ENCODE peak calls at places on chromosomes 6 and 20, in nine cellular contexts. O is sigmoid colon, E is suprapubic skin, W is IMR-90, V is HCT116, I is A549, G is testis, D is tibial nerve, F is breast epithelium. J is an unnamed sample.

GRCh38 chr20:60201198-60201597 is 243.0 kb downstream of the CDH26 start:
- DNase-seq in O (no peak), E (no peak), W (no peak), V (no peak), I (no peak), G (no peak), D (no peak), F (no peak), J (no peak)

GRCh38 chr6:113623124-113623523 is 234.0 kb upstream of the MARCKS start:
- DNase-seq in O (no peak), E (no peak), W (no peak), V (no peak), I (no peak), G (no peak), D (no peak), F (no peak), J (no peak)

GRCh38 chr20:64065062-64065972 is 2.3 kb downstream of the TCEA2 start:
- DNase-seq in O (no peak), E (no peak), W (no peak), V (no peak), I (no peak), G (no peak), D (no peak), F (no peak), J (no peak)

GRCh38 chr6:73203098-73203497 is 22.2 kb downstream of the KHDC1L start:
- DNase-seq in O (no peak), E (no peak), W (peak; percentile 40), V (no peak), I (no peak), G (no peak), D (no peak), F (no peak), J (no peak)

GRCh38 chr6:35718911-35719381 is 17.9 kb upstream of the ARMC12 start:
- DNase-seq in O (peak; percentile 77), E (no peak), W (no peak), V (no peak), I (no peak), G (peak; percentile 39), D (no peak), F (peak; percentile 19), J (no peak)

GRCh38 chr6:46932526-46932925 is 10.8 kb upstream of the ADGRF5 start:
- DNase-seq in O (no peak), E (no peak), W (no peak), V (no peak), I (no peak), G (no peak), D (no peak), F (no peak), J (no peak)

GRCh38 chr20:63622732-63623131 is 4.2 kb downstream of the GMEB2 start:
- DNase-seq in O (no peak), E (no peak), W (no peak), V (no peak), I (no peak), G (no peak), D (no peak), F (no peak), J (peak; percentile 12)

GRCh38 chr6:74519172-74519571 is 686.7 kb downstream of the COL12A1 start:
- DNase-seq in O (no peak), E (no peak), W (peak; percentile 81), V (no peak), I (peak; percentile 33), G (no peak), D (no peak), F (no peak), J (no peak)

GRCh38 chr6:37615564-37616340 is 81.9 kb downstream of the MDGA1 start:
- DNase-seq in O (peak; percentile 54), E (no peak), W (no peak), V (peak; percentile 52), I (no peak), G (no peak), D (no peak), F (no peak), J (no peak)

GRCh38 chr6:166959906-166960608 is 3.7 kb upstream of the RNASET2 start:
- DNase-seq in O (no peak), E (no peak), W (no peak), V (no peak), I (no peak), G (no peak), D (no peak), F (no peak), J (no peak)

GRCh38 chr6:33892581-33893346 is 89.0 kb upstream of the MLN start:
- DNase-seq in O (no peak), E (no peak), W (no peak), V (no peak), I (no peak), G (peak; percentile 29), D (no peak), F (no peak), J (no peak)

GRCh38 chr6:37860226-37860839 is 40.8 kb downstream of the ZFAND3 start:
- DNase-seq in O (no peak), E (no peak), W (peak; percentile 65), V (peak; percentile 12), I (peak; percentile 40), G (peak; percentile 51), D (peak; percentile 78), F (no peak), J (peak; percentile 65)

GRCh38 chr6:144722214-144722737 is 437.1 kb downstream of the UTRN start:
- DNase-seq in O (no peak), E (no peak), W (peak; percentile 12), V (no peak), I (no peak), G (no peak), D (no peak), F (no peak), J (no peak)

GRCh38 chr6:11607381-11607780 is 69.8 kb downstream of the TMEM170B start:
- DNase-seq in O (no peak), E (no peak), W (peak; percentile 31), V (no peak), I (no peak), G (no peak), D (peak; percentile 63), F (no peak), J (no peak)

GRCh38 chr6:143058987-143059386 is 1.7 kb upstream of the AIG1 start:
- DNase-seq in O (no peak), E (no peak), W (no peak), V (no peak), I (peak; percentile 31), G (peak; percentile 48), D (no peak), F (no peak), J (no peak)

GRCh38 chr6:159038914-159039884 is 5.6 kb downstream of the TAGAP start:
- DNase-seq in O (no peak), E (no peak), W (peak; percentile 38), V (no peak), I (no peak), G (no peak), D (no peak), F (no peak), J (no peak)

GRCh38 chr6:159042824-159043181 is 2.0 kb downstream of the TAGAP start:
- DNase-seq in O (no peak), E (no peak), W (no peak), V (no peak), I (no peak), G (no peak), D (no peak), F (no peak), J (no peak)

GRCh38 chr6:159039885-159040258 is 4.9 kb downstream of the TAGAP start:
- DNase-seq in O (no peak), E (no peak), W (no peak), V (no peak), I (no peak), G (no peak), D (no peak), F (no peak), J (no peak)

GRCh38 chr6:159042003-159042823 is 2.6 kb downstream of the TAGAP start:
- DNase-seq in O (peak; percentile 75), E (no peak), W (peak; percentile 47), V (peak; percentile 68), I (peak; percentile 62), G (peak; percentile 77), D (peak; percentile 45), F (peak; percentile 72), J (peak; percentile 73)

GRCh38 chr6:159041181-159041580 is 3.6 kb downstream of the TAGAP start:
- DNase-seq in O (no peak), E (no peak), W (no peak), V (no peak), I (no peak), G (no peak), D (no peak), F (no peak), J (no peak)
- H3K27ac ChIP-seq in O (no peak overlapping the region), E (no peak overlapping the region), W (no peak overlapping the region), V (no peak overlapping the region), I (no peak overlapping the region), G (no peak overlapping the region), D (no peak overlapping the region), F (no peak overlapping the region), J (no peak overlapping the region)

GRCh38 chr6:31958741-31959739 is at the start of the genes NELFE and SKIC2:
- DNase-seq in O (peak; percentile 99), E (peak; percentile 98), W (peak; percentile 98), V (peak; percentile 95), I (peak; percentile 96), G (peak; percentile 98), D (peak; percentile 94), F (peak; percentile 97), J (peak; percentile 99)
- TF ChIP-seq POLR2A in O (peak; percentile 46), E (peak; percentile 57), W (peak; percentile 64), V (peak; percentile 50), I (peak; percentile 53), G (peak; percentile 26), D (peak; percentile 43), F (peak; percentile 56), J (peak; percentile 67)

GRCh38 chr20:7742479-7742878 is 197.8 kb downstream of the HAO1 start:
- DNase-seq in O (no peak), E (no peak), W (peak; percentile 64), V (no peak), I (peak; percentile 12), G (no peak), D (no peak), F (no peak), J (no peak)

GRCh38 chr20:7736336-7736735 is 203.9 kb downstream of the HAO1 start:
- DNase-seq in O (no peak), E (no peak), W (no peak), V (no peak), I (no peak), G (no peak), D (no peak), F (no peak), J (no peak)

GRCh38 chr20:7744411-7744810 is 195.8 kb downstream of the HAO1 start:
- DNase-seq in O (no peak), E (no peak), W (peak; percentile 62), V (no peak), I (peak; percentile 31), G (no peak), D (no peak), F (no peak), J (peak; percentile 6)

DNA sequence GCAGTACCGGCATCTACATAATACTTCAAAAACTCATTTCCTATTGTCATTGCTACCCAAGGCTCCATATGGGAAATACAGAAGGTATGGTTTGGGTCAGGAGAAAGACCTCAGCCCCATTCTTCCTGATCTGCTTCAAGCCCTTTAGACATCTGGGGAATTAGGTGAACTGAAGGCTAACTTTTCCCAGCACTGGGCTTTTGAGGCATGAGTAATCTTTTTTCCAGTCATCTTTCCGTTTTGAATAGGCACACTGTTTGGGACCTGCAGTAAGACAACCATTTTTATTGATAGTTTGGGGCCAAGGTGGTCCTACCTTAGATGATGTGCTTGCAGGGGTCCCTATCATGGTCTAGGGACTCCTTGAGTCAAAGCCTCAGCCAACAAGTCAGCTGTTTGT is 198.4 kb downstream of the HAO1 start:
- DNase-seq in O (no peak), E (no peak), W (no peak), V (no peak), I (no peak), G (no peak), D (no peak), F (no peak), J (no peak)
- H3K4me1 ChIP-seq in O (no peaks in the 10 kb centered on the region), E (no peaks in the 10 kb centered on the region), W (peaks cover 3% of the 10 kb centered on the region), V (no peaks in the 10 kb centered on the region), I (peaks cover 3% of the 10 kb centered on the region), G (no peaks in the 10 kb centered on the region), D (no peaks in the 10 kb centered on the region), F (no peaks in the 10 kb centered on the region), J (no peaks in the 10 kb centered on the region)

GRCh38 chr20:19867940-19868371 is 109.9 kb downstream of the RIN2 start:
- DNase-seq in O (peak; percentile 71), E (no peak), W (no peak), V (no peak), I (no peak), G (no peak), D (no peak), F (no peak), J (peak; percentile 46)
- H3K27ac ChIP-seq in O (no peak overlapping the region), E (no peak overlapping the region), W (peak overlapping the region; percentile 15), V (no peak overlapping the region), I (peak overlapping the region; percentile 44), G (no peak overlapping the region), D (peak overlapping the region; percentile 36), F (no peak overlapping the region), J (no peak overlapping the region)